ENCODE peak calls at places on chromosomes 13 and 19, in eight cellular contexts. X, O, D, A, F, L, S and C are unnamed samples.

GRCh38 chr13:94968040-94968756 is 255.9 kb upstream of the SOX21 start:
- DNase-seq in F (peak; percentile 8), L (no peak), D (no peak), X (peak; percentile 35), S (no peak), O (peak; percentile 7), A (no peak), C (no peak)

GRCh38 chr19:21568816-21569496 is 63.6 kb downstream of the ZNF429 start:
- DNase-seq in O (peak; percentile 96), A (peak; percentile 97), X (peak; percentile 57), D (no peak), L (peak; percentile 94), F (peak; percentile 67), S (no peak), C (peak; percentile 68)

GRCh38 chr13:33109319-33109718 is 93.1 kb downstream of the KL start:
- DNase-seq in D (no peak), A (no peak), X (no peak), F (no peak), O (no peak), L (no peak), S (no peak), C (no peak)

GRCh38 chr13:60431108-60431700 is 34.2 kb downstream of the TDRD3 start:
- DNase-seq in L (no peak), O (peak; percentile 78), S (peak; percentile 63), F (peak; percentile 65), A (no peak), X (peak; percentile 76), D (peak; percentile 40), C (no peak)

GRCh38 chr19:42357290-42357689 is 31.9 kb downstream of the MEGF8 start:
- DNase-seq in F (no peak), D (no peak), A (no peak), S (no peak), O (no peak), L (no peak), X (no peak), C (no peak)

GRCh38 chr13:65926750-65927171 is 1303.4 kb downstream of the PCDH9 start:
- DNase-seq in L (no peak), F (peak; percentile 15), O (peak; percentile 37), A (no peak), D (no peak), X (no peak), S (peak; percentile 31), C (peak; percentile 62)

GRCh38 chr13:99665716-99666115 is 164.4 kb downstream of the TM9SF2 start:
- DNase-seq in F (no peak), L (no peak), O (no peak), A (no peak), D (no peak), X (no peak), S (no peak), C (no peak)

GRCh38 chr19:48805452-48805851 is 5.4 kb downstream of the BCAT2 start:
- DNase-seq in F (no peak), D (no peak), A (no peak), X (no peak), O (no peak), S (no peak), L (no peak), C (no peak)

GRCh38 chr19:35216833-35217707 is 11.5 kb downstream of the FAM187B start:
- DNase-seq in X (no peak), O (no peak), F (peak; percentile 32), A (peak; percentile 37), S (peak; percentile 82), L (no peak), D (no peak), C (no peak)

GRCh38 chr13:42788601-42789000 is 7.2 kb downstream of the FAM216B start:
- DNase-seq in L (no peak), S (no peak), D (no peak), F (no peak), A (no peak), O (no peak), X (no peak), C (no peak)

GRCh38 chr13:78317030-78317429 is 286.3 kb downstream of the POU4F1 start:
- DNase-seq in X (no peak), F (peak; percentile 18), D (peak; percentile 2), A (no peak), S (no peak), L (no peak), O (peak; percentile 6), C (no peak)

DNA sequence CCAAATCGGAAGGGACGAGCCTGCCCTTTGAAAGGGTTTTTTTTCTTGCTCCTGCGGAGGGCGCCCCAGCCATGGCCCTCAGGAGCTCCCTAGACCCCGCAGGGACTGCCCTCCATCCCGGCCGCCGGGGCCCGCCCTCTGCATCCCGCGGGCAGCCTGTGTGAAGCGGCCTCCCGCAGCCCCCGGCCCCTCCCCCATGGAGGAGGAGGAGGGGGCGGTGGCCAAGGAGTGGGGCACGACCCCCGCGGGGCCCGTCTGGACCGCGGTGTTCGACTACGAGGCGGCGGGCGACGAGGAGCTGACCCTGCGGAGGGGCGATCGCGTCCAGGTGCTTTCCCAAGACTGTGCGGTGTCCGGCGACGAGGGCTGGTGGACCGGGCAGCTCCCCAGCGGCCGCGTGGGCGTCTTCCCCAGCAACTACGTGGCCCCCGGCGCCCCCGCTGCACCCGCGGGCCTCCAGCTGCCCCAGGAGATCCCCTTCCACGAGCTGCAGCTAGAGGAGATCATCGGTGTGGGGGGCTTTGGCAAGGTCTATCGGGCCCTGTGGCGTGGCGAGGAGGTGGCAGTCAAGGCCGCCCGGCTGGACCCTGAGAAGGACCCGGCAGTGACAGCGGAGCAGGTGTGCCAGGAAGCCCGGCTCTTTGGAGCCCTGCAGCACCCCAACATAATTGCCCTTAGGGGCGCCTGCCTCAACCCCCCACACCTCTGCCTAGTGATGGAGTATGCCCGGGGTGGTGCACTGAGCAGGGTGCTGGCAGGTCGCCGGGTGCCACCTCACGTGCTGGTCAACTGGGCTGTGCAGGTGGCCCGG is 815 bp downstream of the MAP3K10 start:
- DNase-seq in O (peak; percentile 36), X (peak; percentile 12), D (no peak), F (no peak), L (no peak), A (peak; percentile 42), S (peak; percentile 53), C (no peak)
- TF ChIP-seq CTCF in O (no peak), X (no peak), D (no peak), F (no peak), L (no peak), A (no peak), S (peak; percentile 47), C (peak; percentile 10)

DNA sequence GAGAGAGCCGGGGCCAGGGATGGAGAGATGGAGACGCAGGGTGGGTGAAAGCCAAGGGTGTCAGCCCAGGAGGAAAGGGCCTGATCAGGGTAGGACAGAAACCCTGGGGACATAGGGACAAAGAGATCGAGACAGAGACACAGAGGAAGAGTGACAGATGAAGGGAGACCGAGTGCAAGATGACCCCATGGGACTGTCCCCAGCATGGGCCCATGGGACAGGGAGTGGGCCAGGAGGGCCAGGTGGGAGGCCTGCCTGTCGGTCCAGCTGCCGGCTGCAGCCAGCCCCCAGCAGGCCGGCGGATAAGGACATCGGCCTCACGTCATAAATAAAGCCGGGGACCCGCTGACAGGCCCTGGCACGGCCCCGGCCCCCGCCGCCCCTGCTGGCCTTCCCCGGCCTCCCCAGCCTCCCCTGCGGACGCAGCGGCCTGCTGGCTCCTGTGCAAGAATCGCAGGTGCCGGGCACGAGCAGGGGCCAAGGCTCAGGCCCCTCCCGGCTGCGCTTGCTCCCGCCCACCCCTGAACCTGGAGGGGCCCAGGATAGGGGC is 6.3 kb downstream of the REX1BD start:
- DNase-seq in S (no peak), D (no peak), A (no peak), F (no peak), L (no peak), O (no peak), X (no peak), C (no peak)
- H3K4me3 ChIP-seq in S (peak overlapping the region; percentile 62), D (no peak overlapping the region), A (peak overlapping the region; percentile 12), F (peak overlapping the region; percentile 26), L (peak overlapping the region; percentile 27), O (peak overlapping the region; percentile 28), X (peak overlapping the region; percentile 28), C (peak overlapping the region; percentile 39)

GRCh38 chr13:31556376-31556775 is 182.9 kb upstream of the RXFP2 start:
- DNase-seq in X (peak; percentile 53), F (no peak), O (no peak), S (no peak), A (no peak), L (no peak), D (peak; percentile 39), C (no peak)
- TF ChIP-seq CTCF in X (no peak), F (no peak), O (no peak), S (no peak), A (no peak), L (no peak), D (no peak), C (no peak)

GRCh38 chr19:17405250-17406038 is at the start of gene BST2:
- DNase-seq in X (peak; percentile 42), D (no peak), S (peak; percentile 95), L (no peak), A (peak; percentile 75), O (peak; percentile 79), F (peak; percentile 15), C (peak; percentile 33)

GRCh38 chr19:17404015-17404414 is 1.4 kb downstream of the BST2 start:
- DNase-seq in X (no peak), F (no peak), S (no peak), O (no peak), A (no peak), L (no peak), D (no peak), C (no peak)

GRCh38 chr19:17401628-17402027 is 3.8 kb downstream of the BST2 start:
- DNase-seq in O (no peak), L (no peak), S (no peak), F (no peak), D (no peak), X (no peak), A (no peak), C (no peak)

GRCh38 chr19:17404621-17405249 is 695 bp downstream of the BST2 start:
- DNase-seq in A (no peak), S (no peak), O (no peak), X (no peak), F (no peak), D (no peak), L (no peak), C (no peak)

GRCh38 chr19:17402982-17403855 is 2.2 kb downstream of the BST2 start:
- DNase-seq in S (peak; percentile 56), F (peak; percentile 19), A (no peak), L (no peak), O (peak; percentile 31), X (no peak), D (no peak), C (no peak)
- H3K4me3 ChIP-seq in S (peak overlapping the region; percentile 90), F (no peak overlapping the region), A (peak overlapping the region; percentile 51), L (no peak overlapping the region), O (peak overlapping the region; percentile 27), X (no peak overlapping the region), D (no peak overlapping the region), C (peak overlapping the region; percentile 51)

GRCh38 chr13:62290542-62290941 is 874.9 kb upstream of the PCDH20 start:
- DNase-seq in L (no peak), F (no peak), S (no peak), D (no peak), A (no peak), O (no peak), X (no peak), C (no peak)

GRCh38 chr13:62293081-62293480 is 877.4 kb upstream of the PCDH20 start:
- DNase-seq in A (no peak), S (no peak), L (no peak), F (peak; percentile 70), D (no peak), X (peak; percentile 10), O (no peak), C (no peak)

DNA sequence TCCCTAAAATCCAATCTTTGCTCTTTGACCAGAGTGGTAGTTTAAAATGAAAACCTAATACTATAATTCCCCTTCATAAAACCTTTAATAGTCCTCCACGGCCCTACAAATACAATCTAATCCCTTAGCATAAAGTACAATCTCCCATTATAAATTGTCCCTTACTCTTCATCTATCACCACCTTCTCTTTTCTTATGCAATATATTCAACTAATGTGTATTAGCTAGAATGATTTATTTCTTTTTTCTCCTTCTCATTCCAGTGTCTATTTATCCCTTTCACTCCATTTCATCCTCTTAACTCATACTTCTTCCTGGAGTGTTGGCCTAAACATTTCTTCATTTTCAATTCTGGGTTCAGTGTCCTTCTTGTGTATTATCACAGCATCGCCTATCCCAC is 872.1 kb upstream of the PCDH20 start:
- DNase-seq in A (no peak), X (no peak), S (no peak), L (no peak), D (no peak), F (no peak), O (no peak), C (no peak)
- TF ChIP-seq CTCF in A (no peak), X (no peak), S (no peak), L (no peak), D (no peak), F (no peak), O (no peak), C (no peak)